ENCODE peak calls at places on chromosomes 4 and X, in nine cellular contexts. E is CD8-positive, alpha-beta memory T cell; W is endothelial cell; Q is activated CD8-positive, alpha-beta memory T cell treated with anti-CD3 and anti-CD28 coated beads, Interleukin-2, amount 50 U/mL, for 48 hours; A is adipocyte; R is GDM1; D is aorta; H is dermis microvascular lymphatic vessel endothelial cell; G is stimulated activated CD4-positive, alpha-beta T cell treated with anti-CD3 and anti-CD28 coated beads, Interleukin-4, amount 100 ng/mL, for 48 hours. S is an unnamed sample.

GRCh38 chr4:93829531-93830089 is 1.1 kb downstream of the ATOH1 start:
- DNase-seq in W (peak), D (no peak), G (no peak), E (no peak), Q (no peak), H (no peak), A (no peak), R (no peak), S (no peak)

GRCh38 chr4:19776021-19776459 is 475.7 kb upstream of the SLIT2 start:
- DNase-seq in H (peak), G (no peak), Q (no peak), D (no peak), R (no peak), A (peak), E (no peak), W (no peak), S (no peak)

GRCh38 chrX:11085305-11085704 is 25.8 kb upstream of the HCCS start:
- DNase-seq in G (no peak), D (no peak), Q (no peak), W (no peak), R (no peak), A (no peak), E (no peak), H (no peak), S (no peak)

GRCh38 chrX:141375011-141375730 is 132.9 kb upstream of the SPANXC start:
- DNase-seq in H (no peak), R (no peak), W (no peak), G (no peak), Q (no peak), A (peak), D (no peak), E (no peak), S (no peak)

GRCh38 chr4:681736-682451 is 7.1 kb downstream of the SLC49A3 start:
- DNase-seq in H (no peak), R (no peak), Q (peak), W (no peak), A (no peak), G (no peak), E (peak), D (peak), S (peak)

GRCh38 chrX:110795645-110796510 is at the start of gene CHRDL1:
- DNase-seq in A (peak), E (no peak), R (no peak), Q (no peak), W (peak), H (no peak), D (peak), G (no peak), S (peak)

GRCh38 chrX:21744721-21745120 is 13.2 kb downstream of the SMPX start:
- DNase-seq in H (peak), E (no peak), D (no peak), W (no peak), R (no peak), A (no peak), G (no peak), Q (no peak), S (no peak)

GRCh38 chrX:21840199-21840557 is 761 bp downstream of the MBTPS2 start:
- DNase-seq in E (no peak), Q (no peak), H (no peak), R (no peak), W (no peak), G (peak), D (no peak), A (peak), S (no peak)

GRCh38 chr4:139969635-139970266 is 184.2 kb downstream of the MAML3 start:
- DNase-seq in H (no peak), R (no peak), W (no peak), G (no peak), E (no peak), A (no peak), D (no peak), Q (no peak), S (no peak)

GRCh38 chr4:28557755-28558154 is 1697.1 kb downstream of the STIM2 start:
- DNase-seq in R (no peak), W (no peak), Q (no peak), E (no peak), G (no peak), H (no peak), A (peak), D (no peak), S (no peak)

GRCh38 chr4:96009720-96010119 is 169.8 kb downstream of the PDHA2 start:
- DNase-seq in A (peak), Q (no peak), D (no peak), H (no peak), E (no peak), W (no peak), G (no peak), R (no peak), S (no peak)

GRCh38 chrX:110944323-110944761 is 148.7 kb upstream of the CHRDL1 start:
- DNase-seq in H (no peak), A (no peak), D (no peak), R (no peak), W (peak), G (no peak), Q (no peak), E (no peak), S (no peak)

GRCh38 chr4:99506781-99507180 is 4.0 kb upstream of the C4orf17 start:
- DNase-seq in H (peak), W (no peak), D (no peak), E (no peak), Q (no peak), G (no peak), R (no peak), A (no peak), S (no peak)

GRCh38 chrX:44675364-44676024 is 132.8 kb upstream of the FUNDC1 start:
- DNase-seq in D (no peak), E (no peak), R (no peak), A (peak), W (no peak), Q (no peak), G (no peak), H (peak), S (peak)

GRCh38 chr4:130359537-130359936 is 1263.6 kb downstream of the C4orf33 start:
- DNase-seq in A (peak), E (no peak), R (no peak), Q (no peak), G (no peak), H (peak), W (no peak), D (no peak), S (no peak)

GRCh38 chrX:26889574-26889973 is 573.6 kb downstream of the PPP4R3C start:
- DNase-seq in Q (no peak), E (no peak), W (no peak), A (no peak), G (no peak), H (no peak), R (no peak), D (no peak), S (no peak)

GRCh38 chrX:108439961-108440696 is 491 bp downstream of the COL4A5 start:
- DNase-seq in D (peak), H (peak), W (peak), R (no peak), Q (no peak), E (no peak), G (no peak), A (peak), S (no peak)

GRCh38 chr4:162461952-162462351 is 298.2 kb upstream of the FSTL5 start:
- DNase-seq in R (no peak), E (no peak), W (no peak), D (no peak), H (no peak), Q (no peak), G (no peak), A (peak), S (no peak)

GRCh38 chr4:187547281-187547680 is 448.3 kb upstream of the ZFP42 start:
- DNase-seq in R (no peak), G (no peak), H (no peak), Q (no peak), D (no peak), W (no peak), E (no peak), A (peak), S (no peak)

GRCh38 chr4:21507439-21507838 is 441.1 kb downstream of the KCNIP4 start:
- DNase-seq in Q (no peak), W (no peak), H (peak), R (no peak), D (no peak), E (no peak), G (no peak), A (peak), S (no peak)